ENCODE peak calls at places on chromosomes 16 and 17, in seven cellular contexts. N is activated T-cell treated with anti-CD3 and anti-CD28 coated beads, Interleukin-2, amount 50 U/mL, for 48 hours; E is effector CD4-positive, alpha-beta T cell; A is body of pancreas; V is GF-D8; D is GM06990; C is iPS-NIHi11. G is an unnamed sample.

GRCh38 chr17:742147-742793 is 9.8 kb downstream of the GEMIN4 start:
- DNase-seq in N (no peak), E (no peak), A (no peak), V (no peak), D (no peak), C (no peak), G (no peak)

GRCh38 chr17:29972277-29972676 is 30.8 kb downstream of the EFCAB5 start:
- DNase-seq in N (no peak), E (no peak), A (no peak), V (no peak), D (no peak), C (peak), G (no peak)

GRCh38 chr17:13500947-13501346 is 100.8 kb downstream of the HS3ST3A1 start:
- DNase-seq in N (no peak), E (no peak), A (no peak), V (no peak), D (no peak), C (no peak), G (no peak)

GRCh38 chr16:9813665-9814064 is 368.6 kb downstream of the GRIN2A start:
- DNase-seq in N (no peak), E (no peak), A (no peak), V (no peak), D (no peak), C (no peak), G (no peak)

GRCh38 chr17:39872700-39873099 is 4.7 kb downstream of the ZPBP2 start:
- DNase-seq in N (no peak), E (no peak), A (no peak), V (no peak), D (no peak), C (no peak), G (no peak)

GRCh38 chr17:42904110-42904469 is 3.5 kb downstream of the G6PC1 start:
- DNase-seq in N (no peak), E (no peak), A (no peak), V (no peak), D (no peak), C (no peak), G (no peak)

GRCh38 chr17:332558-333322 is 19.9 kb downstream of the RPH3AL start:
- DNase-seq in N (no peak), E (no peak), A (peak), V (no peak), D (no peak), C (no peak), G (no peak)

GRCh38 chr17:81094224-81094743 is 59.3 kb downstream of the BAIAP2 start:
- DNase-seq in N (no peak), E (no peak), A (no peak), V (no peak), D (no peak), C (no peak), G (no peak)

GRCh38 chr17:28615260-28615940 is 1.4 kb upstream of the RSKR start:
- DNase-seq in N (no peak), E (no peak), A (no peak), V (no peak), D (no peak), C (no peak), G (no peak)

GRCh38 chr16:78689031-78689430 is 589.6 kb downstream of the WWOX start:
- DNase-seq in N (no peak), E (no peak), A (no peak), V (no peak), D (no peak), C (no peak), G (no peak)

GRCh38 chr17:13157656-13158055 is 139.8 kb upstream of the ELAC2 start:
- DNase-seq in N (no peak), E (no peak), A (no peak), V (no peak), D (no peak), C (no peak), G (no peak)

GRCh38 chr17:57553525-57553924 is 191.6 kb downstream of the CCDC182 start:
- DNase-seq in N (no peak), E (no peak), A (no peak), V (no peak), D (no peak), C (no peak), G (no peak)

GRCh38 chr16:5616841-5617240 is 519.2 kb upstream of the EEF2KMT start:
- DNase-seq in N (no peak), E (no peak), A (no peak), V (no peak), D (no peak), C (no peak), G (no peak)

GRCh38 chr17:60941028-60941427 is 263.4 kb downstream of the BCAS3 start:
- DNase-seq in N (no peak), E (no peak), A (peak), V (no peak), D (no peak), C (no peak), G (no peak)

GRCh38 chr16:24516900-24517669 is 22.3 kb upstream of the RBBP6 start:
- DNase-seq in N (peak), E (peak), A (peak), V (peak), D (no peak), C (peak), G (peak)

GRCh38 chr17:35795007-35795870 is at the start of gene MMP28:
- DNase-seq in N (peak), E (no peak), A (peak), V (no peak), D (no peak), C (peak), G (no peak)

GRCh38 chr16:67305216-67306071 is 21.1 kb downstream of the KCTD19 start:
- DNase-seq in N (no peak), E (no peak), A (no peak), V (no peak), D (no peak), C (no peak), G (no peak)

GRCh38 chr16:908526-909155 is 62.1 kb downstream of the LMF1 start:
- DNase-seq in N (no peak), E (no peak), A (no peak), V (no peak), D (no peak), C (no peak), G (no peak)

GRCh38 chr17:6240001-6240400 is 169.8 kb downstream of the WSCD1 start:
- DNase-seq in N (no peak), E (no peak), A (no peak), V (no peak), D (no peak), C (no peak), G (no peak)

GRCh38 chr16:69267633-69268032 is 43.5 kb upstream of the VPS4A start:
- DNase-seq in N (no peak), E (no peak), A (no peak), V (no peak), D (no peak), C (no peak), G (no peak)

GRCh38 chr16:70301121-70301520 is 2.1 kb downstream of the DDX19B start:
- DNase-seq in N (no peak), E (no peak), A (no peak), V (no peak), D (no peak), C (no peak), G (no peak)

GRCh38 chr17:36932383-36933173 is 4.7 kb upstream of the LHX1 start:
- DNase-seq in N (no peak), E (no peak), A (no peak), V (no peak), D (no peak), C (no peak), G (no peak)

GRCh38 chr16:3456374-3456773 is 12.9 kb downstream of the NAA60 start:
- DNase-seq in N (no peak), E (no peak), A (no peak), V (no peak), D (no peak), C (no peak), G (no peak)

GRCh38 chr16:50610331-50611262 is 62.4 kb downstream of the NKD1 start:
- DNase-seq in N (no peak), E (no peak), A (no peak), V (no peak), D (no peak), C (peak), G (no peak)

GRCh38 chr17:64506576-64507417 is at the start of gene CEP95:
- DNase-seq in N (peak), E (peak), A (peak), V (peak), D (peak), C (peak), G (peak)

GRCh38 chr17:15404116-15404730 is 62.8 kb upstream of the TEKT3 start:
- DNase-seq in N (no peak), E (no peak), A (no peak), V (no peak), D (no peak), C (peak), G (no peak)

GRCh38 chr17:39002991-39003715 is 36.0 kb upstream of the FBXO47 start:
- DNase-seq in N (peak), E (peak), A (peak), V (no peak), D (no peak), C (no peak), G (no peak)

GRCh38 chr17:1153795-1154546 is 25.8 kb downstream of the ABR start:
- DNase-seq in N (no peak), E (no peak), A (peak), V (no peak), D (no peak), C (peak), G (no peak)

GRCh38 chr17:1234455-1234854 is 35.8 kb upstream of the BHLHA9 start:
- DNase-seq in N (no peak), E (no peak), A (no peak), V (no peak), D (no peak), C (no peak), G (no peak)

GRCh38 chr17:69058165-69058564 is 2.6 kb downstream of the ABCA9 start:
- DNase-seq in N (no peak), E (no peak), A (no peak), V (no peak), D (no peak), C (peak), G (no peak)

GRCh38 chr16:27690604-27691003 is 140.7 kb downstream of the KATNIP start:
- DNase-seq in N (peak), E (no peak), A (peak), V (no peak), D (no peak), C (peak), G (no peak)

GRCh38 chr17:30433514-30433913 is 43.7 kb upstream of the GOSR1 start:
- DNase-seq in N (no peak), E (no peak), A (no peak), V (peak), D (no peak), C (peak), G (no peak)

GRCh38 chr17:788551-788950 is 6.4 kb downstream of the MRM3 start:
- DNase-seq in N (no peak), E (no peak), A (no peak), V (no peak), D (no peak), C (no peak), G (no peak)

GRCh38 chr17:5971969-5972368 is 98.2 kb upstream of the WSCD1 start:
- DNase-seq in N (no peak), E (no peak), A (no peak), V (no peak), D (no peak), C (no peak), G (no peak)

GRCh38 chr17:76265624-76266243 is 586 bp downstream of the UBALD2 start:
- DNase-seq in N (peak), E (peak), A (peak), V (no peak), D (no peak), C (peak), G (no peak)

GRCh38 chr17:50668838-50669581 is 34.3 kb downstream of the ABCC3 start:
- DNase-seq in N (no peak), E (no peak), A (no peak), V (no peak), D (no peak), C (no peak), G (no peak)

GRCh38 chr17:78599419-78599818 is 22.2 kb upstream of the DNAH17 start:
- DNase-seq in N (no peak), E (no peak), A (no peak), V (no peak), D (no peak), C (no peak), G (no peak)